ENCODE peak calls at places on chromosome 10, in nine cellular contexts. E is tibial nerve; G is PC-9; C is SJSA1; N is left lung; T is spleen; H is osteoblast; Y is AG04450; D is CD8-positive, alpha-beta T cell. R is an unnamed sample. For H3K27me3, the result is how much of the 10 kb centered on the place peaks cover.

GRCh38 chr10:102745157-102745556 is 1.4 kb downstream of the WBP1L start:
- DNase-seq in E (no peak), G (no peak), C (no peak), N (no peak), T (no peak), H (no peak), Y (no peak), D (no peak), R (no peak)

GRCh38 chr10:74705361-74705980 is 120.9 kb upstream of the KAT6B start:
- DNase-seq in E (no peak), G (no peak), C (no peak), N (no peak), T (no peak), H (no peak), Y (no peak), D (no peak), R (no peak)

GRCh38 chr10:14486777-14487510 is 156.2 kb upstream of the FRMD4A start:
- DNase-seq in E (no peak), G (no peak), C (no peak), N (no peak), T (no peak), H (no peak), Y (peak), D (no peak), R (no peak)

GRCh38 chr10:51141015-51141414 is 66.7 kb downstream of the PRKG1 start:
- DNase-seq in E (no peak), G (no peak), C (no peak), N (no peak), T (no peak), H (no peak), Y (no peak), D (no peak), R (no peak)

GRCh38 chr10:87961314-87961713 is 97.9 kb downstream of the PTEN start:
- DNase-seq in E (no peak), G (peak), C (peak), N (no peak), T (no peak), H (peak), Y (no peak), D (no peak), R (no peak)

GRCh38 chr10:9091515-9092093 is 1037.1 kb downstream of the GATA3 start:
- DNase-seq in E (no peak), G (no peak), C (no peak), N (no peak), T (no peak), H (no peak), Y (no peak), D (no peak), R (no peak)

GRCh38 chr10:21517983-21518628 is 7.4 kb downstream of the SKIDA1 start:
- DNase-seq in E (no peak), G (peak), C (no peak), N (no peak), T (no peak), H (no peak), Y (no peak), D (no peak), R (no peak)

GRCh38 chr10:80357000-80357803 is 621 bp downstream of the DYDC2 start:
- DNase-seq in E (no peak), G (no peak), C (no peak), N (no peak), T (no peak), H (no peak), Y (no peak), D (peak), R (peak)

GRCh38 chr10:100506596-100507356 is 12.9 kb downstream of the SEC31B start:
- DNase-seq in E (no peak), G (no peak), C (peak), N (no peak), T (no peak), H (peak), Y (no peak), D (no peak), R (no peak)

GRCh38 chr10:12448729-12449391 is 99.5 kb downstream of the CAMK1D start:
- DNase-seq in E (no peak), G (peak), C (peak), N (peak), T (peak), H (peak), Y (peak), D (peak), R (no peak)

GRCh38 chr10:102675151-102675886 is 31.0 kb downstream of the TRIM8 start:
- DNase-seq in E (no peak), G (no peak), C (peak), N (peak), T (no peak), H (peak), Y (no peak), D (no peak), R (no peak)

GRCh38 chr10:9024210-9024609 is 969.7 kb downstream of the GATA3 start:
- DNase-seq in E (no peak), G (peak), C (no peak), N (no peak), T (no peak), H (no peak), Y (no peak), D (no peak), R (no peak)

GRCh38 chr10:76133597-76134255 is 702.3 kb downstream of the LRMDA start:
- DNase-seq in E (no peak), G (no peak), C (no peak), N (no peak), T (no peak), H (no peak), Y (no peak), D (no peak), R (peak)

GRCh38 chr10:122847782-122848604 is 2.3 kb upstream of the CUZD1 start:
- DNase-seq in E (no peak), G (no peak), C (no peak), N (no peak), T (no peak), H (no peak), Y (no peak), D (no peak), R (peak)

GRCh38 chr10:51896849-51897248 is 197.5 kb upstream of the CSTF2T start:
- DNase-seq in E (no peak), G (no peak), C (no peak), N (no peak), T (no peak), H (no peak), Y (peak), D (no peak), R (no peak)

DNA sequence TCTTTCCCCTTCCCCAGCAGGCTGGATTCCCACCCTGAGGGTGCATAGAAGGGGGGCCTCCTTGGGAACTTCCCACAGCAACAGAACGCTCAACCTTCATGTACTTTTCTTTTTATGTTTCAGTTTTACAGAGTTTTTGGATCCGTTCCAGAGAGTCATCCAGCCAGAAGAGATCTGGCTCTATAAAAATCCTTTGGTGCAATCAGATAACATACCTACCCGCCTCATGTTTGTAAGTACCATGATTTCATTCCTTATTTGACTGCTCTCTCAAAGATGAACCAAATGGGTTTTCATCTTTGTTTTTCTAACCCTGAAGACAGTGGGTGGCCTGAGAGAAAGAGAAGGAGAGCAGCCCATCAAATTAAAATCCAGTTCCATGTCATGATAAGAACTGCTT is 46.7 kb downstream of the PLPP4 start:
- DNase-seq in E (no peak), G (no peak), C (peak), N (no peak), T (no peak), H (no peak), Y (no peak), D (no peak), R (no peak)
- H3K27me3 ChIP-seq in E (under half), G (under half), C (under half), N (under half), T (under half), H (under half), Y (under half), D (under half), R (under half)

GRCh38 chr10:77555591-77556212 is 81.9 kb downstream of the KCNMA1 start:
- DNase-seq in E (no peak), G (no peak), C (no peak), N (no peak), T (no peak), H (no peak), Y (no peak), D (no peak), R (no peak)

GRCh38 chr10:77553966-77554365 is 83.6 kb downstream of the KCNMA1 start:
- DNase-seq in E (no peak), G (no peak), C (no peak), N (no peak), T (no peak), H (no peak), Y (no peak), D (no peak), R (no peak)

GRCh38 chr10:77554996-77555397 is 82.6 kb downstream of the KCNMA1 start:
- DNase-seq in E (peak), G (no peak), C (no peak), N (peak), T (no peak), H (no peak), Y (no peak), D (no peak), R (no peak)

GRCh38 chr10:77552252-77552651 is 85.4 kb downstream of the KCNMA1 start:
- DNase-seq in E (no peak), G (no peak), C (no peak), N (no peak), T (no peak), H (no peak), Y (no peak), D (no peak), R (no peak)

GRCh38 chr10:77553311-77553710 is 84.3 kb downstream of the KCNMA1 start:
- DNase-seq in E (no peak), G (no peak), C (no peak), N (no peak), T (no peak), H (no peak), Y (no peak), D (no peak), R (no peak)
- H3K27me3 ChIP-seq in E (under half), G (under half), C (under half), N (under half), T (under half), H (under half), Y (under half), D (under half), R (under half)

GRCh38 chr10:129951841-129952240 is 12.2 kb downstream of the EBF3 start:
- DNase-seq in E (no peak), G (no peak), C (no peak), N (peak), T (no peak), H (no peak), Y (no peak), D (no peak), R (no peak)
- H3K27me3 ChIP-seq in E (under half), G (under half), C (under half), N (under half), T (under half), H (under half), Y (under half), D (under half), R (under half)

GRCh38 chr10:93072225-93072712 is 1.4 kb upstream of the CYP26A1 start:
- DNase-seq in E (no peak), G (no peak), C (no peak), N (no peak), T (no peak), H (peak), Y (no peak), D (no peak), R (no peak)
- H3K27me3 ChIP-seq in E (half or more), G (under half), C (under half), N (half or more), T (half or more), H (half or more), Y (half or more), D (under half), R (half or more)

GRCh38 chr10:35909291-35909690 is 267.2 kb upstream of the FZD8 start:
- DNase-seq in E (no peak), G (no peak), C (no peak), N (no peak), T (no peak), H (no peak), Y (no peak), D (no peak), R (no peak)

GRCh38 chr10:35910234-35910633 is 268.1 kb upstream of the FZD8 start:
- DNase-seq in E (no peak), G (no peak), C (peak), N (no peak), T (no peak), H (no peak), Y (peak), D (no peak), R (no peak)

GRCh38 chr10:35906155-35906554 is 264.1 kb upstream of the FZD8 start:
- DNase-seq in E (no peak), G (no peak), C (no peak), N (no peak), T (no peak), H (no peak), Y (no peak), D (no peak), R (no peak)

GRCh38 chr10:35908451-35908850 is 266.4 kb upstream of the FZD8 start:
- DNase-seq in E (no peak), G (no peak), C (no peak), N (no peak), T (no peak), H (no peak), Y (no peak), D (no peak), R (no peak)

DNA sequence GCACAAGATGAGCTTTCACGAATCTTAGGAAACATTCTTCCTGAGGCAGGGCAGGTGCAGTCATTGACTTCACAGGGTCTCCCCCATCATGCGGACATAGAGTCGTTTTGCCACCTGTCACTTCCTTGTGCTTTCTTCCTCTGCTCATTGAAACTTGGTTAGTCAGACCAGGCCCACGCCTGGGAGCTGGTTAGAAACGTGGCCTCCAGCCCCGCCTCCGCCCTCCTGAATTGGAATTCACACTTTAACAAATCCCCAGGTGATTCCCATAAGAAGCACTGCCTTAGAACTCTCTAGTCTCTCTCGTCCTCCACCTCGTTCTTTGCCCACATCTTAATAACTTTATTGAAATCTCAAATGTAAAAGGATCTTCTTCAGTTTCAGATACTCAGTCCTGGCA is 265.5 kb upstream of the FZD8 start:
- DNase-seq in E (no peak), G (no peak), C (no peak), N (no peak), T (no peak), H (no peak), Y (no peak), D (no peak), R (no peak)
- H3K27me3 ChIP-seq in E (under half), G (under half), C (under half), N (under half), T (under half), H (under half), Y (under half), D (under half), R (under half)

GRCh38 chr10:6071181-6072175 is 9.3 kb upstream of the IL2RA start:
- DNase-seq in E (no peak), G (no peak), C (no peak), N (no peak), T (no peak), H (peak), Y (no peak), D (no peak), R (no peak)

GRCh38 chr10:6072215-6072941 is 10.2 kb upstream of the IL2RA start:
- DNase-seq in E (no peak), G (no peak), C (peak), N (no peak), T (no peak), H (peak), Y (no peak), D (no peak), R (no peak)

GRCh38 chr10:6068422-6068821 is 6.3 kb upstream of the IL2RA start:
- DNase-seq in E (no peak), G (no peak), C (no peak), N (peak), T (peak), H (no peak), Y (no peak), D (peak), R (no peak)

GRCh38 chr10:6069101-6069931 is 7.1 kb upstream of the IL2RA start:
- DNase-seq in E (no peak), G (no peak), C (peak), N (peak), T (no peak), H (no peak), Y (no peak), D (no peak), R (no peak)

GRCh38 chr10:6070647-6071046 is 8.5 kb upstream of the IL2RA start:
- DNase-seq in E (no peak), G (no peak), C (no peak), N (no peak), T (no peak), H (no peak), Y (no peak), D (no peak), R (no peak)
- H3K27me3 ChIP-seq in E (under half), G (under half), C (under half), N (under half), T (under half), H (under half), Y (under half), D (under half), R (under half)

GRCh38 chr10:11324761-11325321 is 286.6 kb downstream of the USP6NL start:
- DNase-seq in E (no peak), G (no peak), C (no peak), N (no peak), T (no peak), H (no peak), Y (no peak), D (no peak), R (no peak)
- H3K27me3 ChIP-seq in E (under half), G (half or more), C (under half), N (under half), T (under half), H (under half), Y (under half), D (under half), R (under half)

GRCh38 chr10:84257343-84258020 is 12.6 kb downstream of the RGR start:
- DNase-seq in E (no peak), G (no peak), C (no peak), N (no peak), T (no peak), H (peak), Y (no peak), D (no peak), R (no peak)
- H3K27me3 ChIP-seq in E (under half), G (half or more), C (under half), N (under half), T (under half), H (under half), Y (under half), D (under half), R (under half)

DNA sequence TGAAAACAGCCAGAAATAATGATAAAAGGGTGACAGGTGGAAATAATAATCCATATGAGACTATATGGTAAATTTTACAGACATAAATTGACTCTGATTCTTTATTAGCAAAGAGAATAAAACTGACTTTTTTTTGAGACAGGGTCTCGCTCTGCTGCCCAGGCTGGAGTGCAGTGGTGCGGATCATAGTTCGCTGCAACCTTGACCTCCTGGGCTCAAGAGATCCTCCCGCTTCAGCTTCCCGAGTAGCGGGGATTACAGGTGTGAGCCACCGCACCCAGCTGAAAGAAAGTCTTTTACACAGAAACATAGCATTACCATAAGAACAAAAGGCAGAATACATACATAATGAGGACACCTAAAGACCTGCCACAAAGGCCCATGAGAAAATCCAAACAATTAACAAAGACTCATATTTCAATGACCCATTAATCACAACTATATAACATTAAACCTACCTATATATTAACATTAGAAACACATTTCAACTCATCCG is 51.5 kb upstream of the DIP2C start:
- DNase-seq in E (no peak), G (no peak), C (no peak), N (no peak), T (no peak), H (no peak), Y (no peak), D (no peak), R (no peak)
- H3K27me3 ChIP-seq in E (under half), G (under half), C (under half), N (under half), T (under half), H (under half), Y (under half), D (under half), R (under half)

GRCh38 chr10:97830064-97830463 is 19.6 kb upstream of the GOLGA7B start:
- DNase-seq in E (no peak), G (no peak), C (peak), N (peak), T (no peak), H (no peak), Y (no peak), D (no peak), R (no peak)
- H3K27me3 ChIP-seq in E (under half), G (under half), C (under half), N (under half), T (under half), H (under half), Y (under half), D (under half), R (under half)

R was measured in WERI-Rb-1.